ENCODE peak calls at places on chromosomes 2 and 18, in five cellular contexts. H is naive thymus-derived CD4-positive, alpha-beta T cell; G is tibial artery; D is AG20443; O is ACHN. E is an unnamed sample.

GRCh38 chr2:85785027-85785822 is 31.4 kb downstream of the ATOH8 start:
- DNase-seq in D (peak), O (peak), H (no peak), G (peak), E (no peak)

GRCh38 chr2:75710220-75710576 is 517 bp downstream of the GCFC2 start:
- DNase-seq in H (no peak), O (no peak), G (no peak), D (no peak), E (no peak)

GRCh38 chr2:69095246-69095645 is 82.3 kb downstream of the ANTXR1 start:
- DNase-seq in O (no peak), G (no peak), D (peak), H (no peak), E (peak)

GRCh38 chr18:79496978-79497637 is 101.4 kb downstream of the NFATC1 start:
- DNase-seq in D (no peak), O (no peak), G (peak), H (no peak), E (peak)

GRCh38 chr2:181792906-181793305 is 98.6 kb upstream of the ITPRID2 start:
- DNase-seq in G (no peak), H (no peak), O (no peak), D (no peak), E (no peak)

GRCh38 chr2:240462073-240462703 is 26.7 kb downstream of the GPC1 start:
- DNase-seq in G (peak), D (no peak), O (no peak), H (peak), E (peak)

GRCh38 chr18:24785019-24785418 is 324.6 kb downstream of the HRH4 start:
- DNase-seq in D (peak), G (no peak), O (no peak), H (no peak), E (no peak)

GRCh38 chr2:110153416-110153815 is 37.8 kb upstream of the MALL start:
- DNase-seq in D (no peak), H (no peak), O (no peak), G (no peak), E (no peak)

GRCh38 chr2:236874866-236875481 is 210.7 kb upstream of the COPS8 start:
- DNase-seq in G (no peak), H (no peak), O (no peak), D (no peak), E (no peak)

GRCh38 chr2:134433469-134433868 is 179.6 kb downstream of the MGAT5 start:
- DNase-seq in D (no peak), G (no peak), O (no peak), H (no peak), E (no peak)

GRCh38 chr18:54357082-54357659 is 487 bp downstream of the STARD6 start:
- DNase-seq in H (no peak), G (no peak), O (peak), D (no peak), E (peak)

GRCh38 chr2:120442923-120443571 is 97.1 kb downstream of the INHBB start:
- DNase-seq in D (no peak), G (peak), H (no peak), O (no peak), E (no peak)

GRCh38 chr18:8766576-8767253 is 61.4 kb downstream of the MTCL1 start:
- DNase-seq in D (no peak), G (no peak), H (no peak), O (no peak), E (no peak)

GRCh38 chr2:183244300-183244849 is 120.1 kb downstream of the NUP35 start:
- DNase-seq in H (no peak), D (no peak), O (no peak), G (no peak), E (no peak)

GRCh38 chr2:200137691-200138090 is 168.8 kb upstream of the SPATS2L start:
- DNase-seq in O (no peak), D (no peak), G (no peak), H (no peak), E (no peak)

GRCh38 chr2:83817511-83817910 is 641.6 kb downstream of the SUCLG1 start:
- DNase-seq in D (no peak), G (no peak), O (peak), H (no peak), E (no peak)

E was measured in uterus.